ENCODE peak calls at places on chromosomes 1 and 21, in six cellular contexts. V, I, L, J, R and K are unnamed samples. For H3K4me1, the result is how much of the 10 kb centered on the place peaks cover.

GRCh38 chr1:228308085-228308601 is 98.5 kb downstream of the TRIM11 start:
- DNase-seq in V (no peak), R (peak), J (no peak), L (no peak), I (no peak), K (no peak)

GRCh38 chr1:41599912-41600311 is 115.4 kb upstream of the EDN2 start:
- DNase-seq in R (no peak), L (no peak), J (no peak), V (no peak), I (no peak), K (no peak)

GRCh38 chr1:24795236-24795635 is 50.0 kb downstream of the CLIC4 start:
- DNase-seq in R (no peak), V (no peak), L (no peak), J (no peak), I (no peak), K (no peak)

GRCh38 chr1:220331318-220331717 is 59.1 kb upstream of the RAB3GAP2 start:
- DNase-seq in R (no peak), I (no peak), V (no peak), J (no peak), L (no peak), K (no peak)

GRCh38 chr1:33161061-33161681 is 20.7 kb downstream of the TRIM62 start:
- DNase-seq in V (no peak), R (no peak), I (peak), L (peak), J (no peak), K (peak)

GRCh38 chr1:2983319-2983705 is 38.0 kb upstream of the ACTRT2 start:
- DNase-seq in L (no peak), I (no peak), R (peak), V (no peak), J (no peak), K (peak)

GRCh38 chr1:50458507-50458906 is 35.3 kb upstream of the DMRTA2 start:
- DNase-seq in I (no peak), V (no peak), J (no peak), R (no peak), L (no peak), K (no peak)

GRCh38 chr1:85420199-85420598 is 44.8 kb downstream of the DDAH1 start:
- DNase-seq in I (no peak), L (no peak), R (no peak), V (no peak), J (no peak), K (no peak)

GRCh38 chr21:15804247-15804985 is 74.6 kb downstream of the USP25 start:
- DNase-seq in R (no peak), I (no peak), J (no peak), V (no peak), L (no peak), K (no peak)

GRCh38 chr21:44712203-44713028 is 1.0 kb upstream of the TSPEAR start:
- DNase-seq in J (no peak), V (no peak), L (no peak), R (no peak), I (no peak), K (no peak)

GRCh38 chr21:15848632-15849031 is 118.8 kb downstream of the USP25 start:
- DNase-seq in V (no peak), L (no peak), I (no peak), R (no peak), J (no peak), K (no peak)

GRCh38 chr1:162632234-162632666 is at the start of gene DDR2:
- DNase-seq in I (peak), R (no peak), J (no peak), V (no peak), L (peak), K (peak)

GRCh38 chr1:247386217-247386616 is 29.8 kb upstream of the NLRP3 start:
- DNase-seq in J (no peak), L (no peak), I (no peak), R (no peak), V (no peak), K (no peak)

GRCh38 chr1:56511323-56511722 is 68.0 kb downstream of the PLPP3 start:
- DNase-seq in R (no peak), I (no peak), L (no peak), V (no peak), J (no peak), K (no peak)

GRCh38 chr1:79575424-79575823 is 568.9 kb upstream of the ADGRL4 start:
- DNase-seq in J (no peak), I (no peak), R (no peak), L (no peak), V (no peak), K (no peak)

GRCh38 chr1:205774277-205775014 is 836 bp downstream of the RAB29 start:
- DNase-seq in V (peak), L (no peak), R (peak), J (no peak), I (no peak), K (no peak)

GRCh38 chr1:172089768-172090510 is 248.6 kb downstream of the DNM3 start:
- DNase-seq in I (peak), J (peak), L (peak), R (peak), V (peak), K (peak)

GRCh38 chr1:104706631-104707147 is 957.0 kb downstream of the AMY1C start:
- DNase-seq in L (no peak), I (no peak), V (no peak), R (no peak), J (no peak), K (no peak)

GRCh38 chr1:196152086-196152485 is 456.2 kb downstream of the KCNT2 start:
- DNase-seq in I (no peak), V (no peak), L (no peak), J (peak), R (no peak), K (no peak)

GRCh38 chr1:11649624-11650330 is 4.5 kb downstream of the FBXO2 start:
- DNase-seq in V (no peak), J (no peak), L (no peak), I (no peak), R (no peak), K (peak)

GRCh38 chr1:77948841-77949424 is 29.9 kb downstream of the FUBP1 start:
- DNase-seq in L (no peak), R (no peak), I (peak), V (no peak), J (no peak), K (no peak)

GRCh38 chr1:115813735-115814134 is 27.2 kb downstream of the NHLH2 start:
- DNase-seq in V (no peak), J (no peak), R (no peak), L (no peak), I (no peak), K (no peak)

GRCh38 chr1:115214098-115214497 is 124.0 kb downstream of the NGF start:
- DNase-seq in R (no peak), V (no peak), I (no peak), L (no peak), J (no peak), K (no peak)

GRCh38 chr1:22507582-22507981 is 55.7 kb upstream of the EPHA8 start:
- DNase-seq in I (no peak), L (no peak), R (no peak), V (no peak), J (no peak), K (no peak)

GRCh38 chr1:193769609-193770008 is 583.2 kb upstream of the B3GALT2 start:
- DNase-seq in L (no peak), I (no peak), R (no peak), V (no peak), J (no peak), K (no peak)

GRCh38 chr1:212664409-212665199 is 35.0 kb downstream of the BATF3 start:
- DNase-seq in V (no peak), L (no peak), I (no peak), R (no peak), J (no peak), K (no peak)

GRCh38 chr1:212667223-212668139 is 32.2 kb downstream of the BATF3 start:
- DNase-seq in V (no peak), R (no peak), I (peak), J (no peak), L (no peak), K (no peak)

GRCh38 chr1:212668477-212668876 is 31.2 kb downstream of the BATF3 start:
- DNase-seq in J (no peak), L (no peak), I (no peak), V (no peak), R (no peak), K (no peak)

GRCh38 chr1:212665241-212666115 is 34.2 kb downstream of the BATF3 start:
- DNase-seq in I (peak), V (peak), J (peak), L (peak), R (peak), K (peak)

DNA sequence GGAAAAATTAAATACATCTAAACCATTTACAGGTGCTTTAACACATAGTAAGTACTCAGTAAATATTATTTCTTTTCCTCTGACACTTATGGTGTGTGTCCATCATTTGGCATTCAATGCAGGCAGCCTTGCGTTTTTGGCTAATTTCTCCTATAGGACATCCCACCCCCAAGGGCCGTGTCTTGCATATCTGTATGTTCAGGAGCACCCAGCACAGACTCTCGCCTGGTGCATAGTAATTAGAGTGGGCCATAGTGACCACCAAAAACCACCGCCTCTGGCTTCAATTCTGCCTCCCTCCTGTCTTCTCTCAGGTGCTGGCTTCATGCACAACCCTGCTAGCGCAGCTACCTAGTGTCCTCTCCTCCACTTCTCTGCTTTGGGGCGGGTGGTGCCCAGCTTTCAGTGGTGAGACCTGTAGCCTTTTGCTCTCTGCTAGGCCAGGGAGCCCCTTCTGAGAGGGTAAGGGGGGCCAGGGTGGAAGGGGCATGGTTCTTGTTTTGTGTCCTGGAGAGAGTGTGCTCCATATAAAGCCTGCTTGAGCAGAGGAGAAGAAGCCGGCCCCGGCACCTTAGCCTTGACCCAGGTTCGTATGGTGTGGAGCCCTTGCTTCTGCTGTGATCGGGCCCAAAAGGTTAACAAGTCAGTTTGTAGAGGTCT is 33.4 kb downstream of the BATF3 start:
- DNase-seq in L (no peak), V (no peak), J (no peak), R (no peak), I (no peak), K (no peak)
- H3K4me3 ChIP-seq in L (peak), V (no peak), J (no peak), R (no peak), I (no peak), K (no peak)

GRCh38 chr1:18149113-18149641 is 41.6 kb downstream of the IGSF21 start:
- DNase-seq in J (no peak), L (no peak), R (no peak), I (no peak), V (no peak), K (no peak)
- TF ChIP-seq CTCF in J (no peak), L (no peak), R (no peak), I (no peak), V (no peak), K (no peak)

GRCh38 chr1:116921301-116921885 is 11.7 kb downstream of the PTGFRN start:
- DNase-seq in J (no peak), V (no peak), L (no peak), I (no peak), R (no peak), K (no peak)

GRCh38 chr1:116921937-116922336 is 12.2 kb downstream of the PTGFRN start:
- DNase-seq in I (no peak), V (no peak), R (no peak), J (no peak), L (no peak), K (no peak)

GRCh38 chr1:116919802-116920201 is 10.1 kb downstream of the PTGFRN start:
- DNase-seq in L (no peak), R (no peak), I (no peak), V (no peak), J (no peak), K (no peak)

GRCh38 chr1:116920211-116920610 is 10.5 kb downstream of the PTGFRN start:
- DNase-seq in V (no peak), L (no peak), J (no peak), R (no peak), I (no peak), K (no peak)

DNA sequence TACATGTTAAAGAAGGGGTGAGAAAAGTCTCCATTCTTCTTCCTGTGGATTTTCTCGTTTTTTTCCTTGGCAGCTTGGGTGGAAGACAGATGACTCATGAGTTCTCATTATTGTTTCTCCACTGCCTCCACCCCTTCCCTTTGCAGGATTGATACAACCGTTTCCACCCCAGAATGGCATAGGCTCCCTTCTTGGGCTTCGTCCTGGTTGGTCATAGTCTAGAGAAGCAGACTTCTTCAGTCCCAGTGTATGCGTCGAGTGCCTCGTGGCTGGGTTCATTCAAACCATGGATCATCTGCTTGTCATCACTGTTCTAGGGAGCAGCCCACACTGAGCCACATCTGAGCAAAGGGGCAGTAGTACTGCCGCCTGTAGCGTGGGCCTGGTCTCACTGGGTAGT is 13.7 kb downstream of the PTGFRN start:
- DNase-seq in V (no peak), R (no peak), I (no peak), L (no peak), J (no peak), K (no peak)
- H3K4me1 ChIP-seq in V (under half), R (under half), I (under half), L (half or more), J (under half), K (under half)

GRCh38 chr1:229862017-229862774 is 204.8 kb upstream of the GALNT2 start:
- DNase-seq in V (no peak), R (no peak), J (no peak), I (no peak), L (no peak), K (no peak)
- H3K4me3 ChIP-seq in V (no peak), R (no peak), J (no peak), I (no peak), L (no peak), K (no peak)

DNA sequence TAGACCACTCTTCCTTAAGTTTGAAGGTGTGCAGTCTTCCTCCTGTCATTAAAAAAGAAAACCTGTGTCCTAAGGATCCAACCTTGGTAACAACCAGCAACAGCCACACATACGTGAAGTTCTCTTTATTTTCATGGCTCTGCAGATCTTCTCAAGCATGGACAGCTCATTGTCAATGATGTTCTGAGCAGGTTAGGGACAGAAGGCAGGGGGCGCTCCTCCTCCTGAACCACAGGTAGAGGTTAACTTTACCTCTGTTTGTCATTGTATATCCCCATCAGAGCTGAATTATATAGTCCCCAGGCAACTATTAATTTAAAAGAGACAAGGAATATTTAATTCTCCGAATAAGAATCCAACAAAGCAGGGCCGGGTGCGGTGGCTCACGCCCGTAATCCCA is 52.5 kb upstream of the CR2 start:
- DNase-seq in L (no peak), V (no peak), R (no peak), I (no peak), J (no peak), K (no peak)
- TF ChIP-seq CTCF in L (no peak), V (no peak), R (no peak), I (no peak), J (peak), K (no peak)

DNA sequence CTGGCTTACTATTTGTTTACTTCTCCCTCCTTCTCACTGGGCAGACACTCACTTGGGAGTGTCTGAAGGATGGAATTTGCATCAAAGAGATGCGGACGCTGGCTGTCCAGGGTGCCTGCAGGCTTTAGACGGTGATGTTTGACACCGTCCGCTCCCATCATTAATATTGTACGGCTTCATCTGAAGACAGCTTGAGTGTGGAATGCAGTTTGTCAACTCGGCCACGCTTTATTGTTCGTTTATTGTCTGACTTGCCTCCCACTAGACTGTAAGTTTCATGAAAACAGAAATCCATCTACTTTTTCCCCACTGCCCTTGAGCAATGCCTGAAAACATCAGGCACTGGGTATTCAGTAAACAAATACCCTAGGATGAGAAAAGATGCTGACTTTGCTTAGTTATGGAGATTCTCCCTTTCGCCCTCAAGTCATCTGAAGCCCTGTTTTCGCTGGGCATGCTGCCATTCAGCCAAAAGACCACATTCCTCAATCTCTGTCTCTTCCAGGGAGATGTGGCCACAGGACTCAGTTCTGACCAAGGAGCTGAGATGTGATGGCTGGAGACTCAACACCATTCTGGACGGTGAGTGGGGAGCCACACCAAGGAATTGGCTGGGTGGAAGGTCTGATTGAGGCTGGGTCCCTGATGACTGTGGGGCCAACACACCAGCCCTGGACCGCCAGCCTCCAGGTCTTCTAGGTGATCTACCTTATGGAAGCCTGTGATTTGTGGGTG is 87.6 kb downstream of the BCAR3 start:
- DNase-seq in V (no peak), I (no peak), J (no peak), L (no peak), R (no peak), K (no peak)
- H3K4me1 ChIP-seq in V (under half), I (under half), J (under half), L (half or more), R (under half), K (half or more)